ENCODE peak calls at places on chromosomes 16 and 17, in six cellular contexts. Y is cerebellum, N is HAP-1, D is T-cell, C is NCI-H774, P is ecto neural progenitor cell. G is an unnamed sample.
A peak's percentile ranks its signal among the peaks of the same experiment; 100 is the strongest.

GRCh38 chr17:58488428-58488890 is 251 bp upstream of the HSF5 start:
- DNase-seq in Y (no peak), D (no peak), N (no peak), C (no peak), P (no peak), G (no peak)

GRCh38 chr16:88380099-88380498 is 2.7 kb upstream of the ZNF469 start:
- DNase-seq in P (no peak), C (no peak), Y (no peak), N (no peak), D (no peak), G (no peak)

GRCh38 chr17:41710472-41711090 is 1.6 kb upstream of the GAST start:
- DNase-seq in P (no peak), N (no peak), C (peak; percentile 90), D (no peak), Y (no peak), G (no peak)

GRCh38 chr17:34811561-34811960 is 149.7 kb downstream of the CCT6B start:
- DNase-seq in N (no peak), C (no peak), Y (no peak), P (no peak), D (no peak), G (no peak)

GRCh38 chr16:4693956-4694663 is 748 bp downstream of the NUDT16L1 start:
- DNase-seq in D (peak; percentile 52), N (no peak), C (peak; percentile 4), P (no peak), Y (no peak), G (peak; percentile 52)

GRCh38 chr16:10752843-10753523 is 9.3 kb downstream of the NUBP1 start:
- DNase-seq in D (no peak), C (no peak), P (no peak), Y (no peak), N (no peak), G (no peak)

GRCh38 chr17:81924557-81925532 is 2.7 kb downstream of the MAFG start:
- DNase-seq in Y (no peak), C (no peak), P (no peak), D (no peak), N (no peak), G (peak; percentile 39)

GRCh38 chr17:16352838-16353701 is at the start of gene CENPV:
- DNase-seq in N (peak; percentile 57), Y (peak; percentile 79), D (peak; percentile 56), C (peak; percentile 38), P (peak; percentile 89), G (peak; percentile 42)

GRCh38 chr16:31145398-31145990 is 4.4 kb downstream of the PRSS36 start:
- DNase-seq in D (no peak), P (no peak), N (no peak), Y (no peak), C (no peak), G (no peak)

GRCh38 chr16:87387942-87388817 is 4.0 kb upstream of the MAP1LC3B start:
- DNase-seq in N (peak; percentile 99), D (peak; percentile 88), P (peak; percentile 89), Y (peak; percentile 97), C (peak; percentile 90), G (peak; percentile 97)

GRCh38 chr17:5899496-5900195 is 170.5 kb upstream of the WSCD1 start:
- DNase-seq in D (no peak), P (peak; percentile 42), Y (no peak), C (no peak), N (no peak), G (no peak)

GRCh38 chr17:51734462-51734861 is 424.1 kb downstream of the CA10 start:
- DNase-seq in D (no peak), N (no peak), Y (no peak), C (no peak), P (peak; percentile 61), G (peak; percentile 15)

GRCh38 chr16:83744521-83744981 is 63.2 kb upstream of the HSBP1 start:
- DNase-seq in D (no peak), C (no peak), N (no peak), Y (no peak), P (peak; percentile 59), G (no peak)

GRCh38 chr17:59845595-59846390 is 47.0 kb downstream of the TUBD1 start:
- DNase-seq in N (peak; percentile 82), C (peak; percentile 98), D (no peak), Y (no peak), P (no peak), G (peak; percentile 95)

GRCh38 chr16:8904018-8904430 is 21.9 kb downstream of the LITAFD start:
- DNase-seq in N (no peak), D (no peak), P (no peak), Y (no peak), C (no peak), G (no peak)

GRCh38 chr17:6061290-6061689 is 8.9 kb upstream of the WSCD1 start:
- DNase-seq in Y (no peak), P (no peak), N (no peak), D (no peak), C (no peak), G (no peak)

GRCh38 chr17:64658931-64659330 is 3.2 kb downstream of the SMURF2 start:
- DNase-seq in N (no peak), C (no peak), D (no peak), P (no peak), Y (no peak), G (no peak)

GRCh38 chr17:33732116-33732515 is 439.0 kb upstream of the ASIC2 start:
- DNase-seq in P (no peak), Y (no peak), D (no peak), N (no peak), C (no peak), G (peak; percentile 11)

GRCh38 chr16:80948886-80949502 is 57.7 kb downstream of the CMC2 start:
- DNase-seq in C (no peak), P (peak; percentile 73), Y (no peak), N (peak; percentile 45), D (no peak), G (peak; percentile 43)

GRCh38 chr16:19291459-19291858 is 5.9 kb downstream of the CLEC19A start:
- DNase-seq in Y (no peak), N (peak; percentile 95), P (peak; percentile 87), D (no peak), C (no peak), G (peak; percentile 31)

GRCh38 chr17:6186998-6187397 is 116.8 kb downstream of the WSCD1 start:
- DNase-seq in C (no peak), D (no peak), N (no peak), P (no peak), Y (no peak), G (no peak)